ENCODE peak calls at places on chromosomes 11 and 22, in six cellular contexts. One of them, this sample, is unnamed.

GRCh38 chr11:131897247-131897646 is 526.8 kb downstream of the NTM start:
- DNase-seq in posterior cingulate gyrus: no peak
- DNase-seq in GM03348: no peak
- DNase-seq in HCT116: no peak
- DNase-seq in Calu3: no peak
- DNase-seq in amniotic stem cell: no peak
- DNase-seq in this sample: no peak

GRCh38 chr11:114216804-114217195 is 79.4 kb upstream of the NNMT start:
- DNase-seq in GM03348: no peak
- DNase-seq in amniotic stem cell: no peak
- DNase-seq in posterior cingulate gyrus: no peak
- DNase-seq in Calu3: no peak
- DNase-seq in HCT116: no peak
- DNase-seq in this sample: no peak

GRCh38 chr22:48568736-48569330 is 1258.8 kb downstream of the BRD1 start:
- DNase-seq in HCT116: no peak
- DNase-seq in posterior cingulate gyrus: peak; percentile 31
- DNase-seq in GM03348: no peak
- DNase-seq in Calu3: no peak
- DNase-seq in amniotic stem cell: no peak
- DNase-seq in this sample: peak; percentile 89

GRCh38 chr11:118319031-118319814 is 14.7 kb downstream of the CD3E start:
- DNase-seq in posterior cingulate gyrus: no peak
- DNase-seq in GM03348: no peak
- DNase-seq in HCT116: no peak
- DNase-seq in amniotic stem cell: no peak
- DNase-seq in Calu3: no peak
- DNase-seq in this sample: peak; percentile 66

GRCh38 chr11:2203440-2204259 is 32.0 kb upstream of the TH start:
- DNase-seq in amniotic stem cell: no peak
- DNase-seq in HCT116: no peak
- DNase-seq in Calu3: no peak
- DNase-seq in GM03348: no peak
- DNase-seq in posterior cingulate gyrus: no peak
- DNase-seq in this sample: no peak

GRCh38 chr11:75288846-75289760 is 48.5 kb downstream of the TPBGL start:
- DNase-seq in HCT116: no peak
- DNase-seq in GM03348: peak; percentile 66
- DNase-seq in posterior cingulate gyrus: no peak
- DNase-seq in Calu3: no peak
- DNase-seq in amniotic stem cell: no peak
- DNase-seq in this sample: peak; percentile 71

GRCh38 chr22:24429411-24430365 is 2.3 kb downstream of the ADORA2A start:
- DNase-seq in posterior cingulate gyrus: no peak
- DNase-seq in GM03348: peak; percentile 50
- DNase-seq in amniotic stem cell: no peak
- DNase-seq in HCT116: no peak
- DNase-seq in Calu3: no peak
- DNase-seq in this sample: no peak

GRCh38 chr11:13726456-13726855 is 58.0 kb downstream of the FAR1 start:
- DNase-seq in Calu3: no peak
- DNase-seq in HCT116: no peak
- DNase-seq in amniotic stem cell: no peak
- DNase-seq in posterior cingulate gyrus: no peak
- DNase-seq in GM03348: no peak
- DNase-seq in this sample: no peak

GRCh38 chr22:46959369-46959768 is 196.9 kb downstream of the TBC1D22A start:
- DNase-seq in GM03348: no peak
- DNase-seq in HCT116: no peak
- DNase-seq in amniotic stem cell: no peak
- DNase-seq in posterior cingulate gyrus: no peak
- DNase-seq in Calu3: no peak
- DNase-seq in this sample: no peak

GRCh38 chr11:111403021-111403725 is 24.1 kb upstream of the POU2AF1 start:
- DNase-seq in GM03348: no peak
- DNase-seq in posterior cingulate gyrus: no peak
- DNase-seq in HCT116: no peak
- DNase-seq in amniotic stem cell: no peak
- DNase-seq in Calu3: no peak
- DNase-seq in this sample: no peak

GRCh38 chr11:71252434-71252781 is at the start of gene SHANK2:
- DNase-seq in posterior cingulate gyrus: no peak
- DNase-seq in amniotic stem cell: no peak
- DNase-seq in GM03348: peak; percentile 43
- DNase-seq in HCT116: no peak
- DNase-seq in Calu3: peak; percentile 72
- DNase-seq in this sample: no peak

GRCh38 chr22:20018001-20018400 is 1.4 kb upstream of the ARVCF start:
- DNase-seq in HCT116: no peak
- DNase-seq in posterior cingulate gyrus: no peak
- DNase-seq in GM03348: no peak
- DNase-seq in amniotic stem cell: no peak
- DNase-seq in Calu3: no peak
- DNase-seq in this sample: no peak

GRCh38 chr11:29022676-29023075 is 914.5 kb downstream of the METTL15 start:
- DNase-seq in amniotic stem cell: no peak
- DNase-seq in Calu3: no peak
- DNase-seq in GM03348: no peak
- DNase-seq in HCT116: no peak
- DNase-seq in posterior cingulate gyrus: no peak
- DNase-seq in this sample: no peak

GRCh38 chr11:46330887-46331652 is 16.2 kb upstream of the DGKZ start:
- DNase-seq in GM03348: no peak
- DNase-seq in Calu3: no peak
- DNase-seq in posterior cingulate gyrus: no peak
- DNase-seq in amniotic stem cell: no peak
- DNase-seq in HCT116: no peak
- DNase-seq in this sample: no peak

GRCh38 chr11:41578421-41579047 is 119.1 kb upstream of the LRRC4C start:
- DNase-seq in posterior cingulate gyrus: no peak
- DNase-seq in amniotic stem cell: no peak
- DNase-seq in GM03348: no peak
- DNase-seq in Calu3: no peak
- DNase-seq in HCT116: no peak
- DNase-seq in this sample: no peak

GRCh38 chr11:5689551-5689983 is at the start of gene TRIM22:
- DNase-seq in amniotic stem cell: no peak
- DNase-seq in HCT116: no peak
- DNase-seq in Calu3: no peak
- DNase-seq in posterior cingulate gyrus: no peak
- DNase-seq in GM03348: peak; percentile 49
- DNase-seq in this sample: peak; percentile 64

GRCh38 chr22:17706451-17706900 is 67.8 kb downstream of the BID start:
- DNase-seq in GM03348: peak; percentile 92
- DNase-seq in Calu3: peak; percentile 69
- DNase-seq in posterior cingulate gyrus: no peak
- DNase-seq in amniotic stem cell: peak; percentile 55
- DNase-seq in HCT116: peak; percentile 54
- DNase-seq in this sample: peak; percentile 86

GRCh38 chr11:65041206-65042035 is at the start of gene SAC3D1:
- DNase-seq in amniotic stem cell: peak; percentile 36
- DNase-seq in HCT116: peak; percentile 19
- DNase-seq in GM03348: peak; percentile 82
- DNase-seq in posterior cingulate gyrus: peak; percentile 35
- DNase-seq in Calu3: peak; percentile 78
- DNase-seq in this sample: no peak

GRCh38 chr11:130168105-130168504 is 8.5 kb downstream of the ST14 start:
- DNase-seq in HCT116: no peak
- DNase-seq in GM03348: peak; percentile 47
- DNase-seq in Calu3: no peak
- DNase-seq in amniotic stem cell: no peak
- DNase-seq in posterior cingulate gyrus: no peak
- DNase-seq in this sample: no peak

GRCh38 chr11:117752721-117753237 is 44.2 kb downstream of the DSCAML1 start:
- DNase-seq in amniotic stem cell: no peak
- DNase-seq in posterior cingulate gyrus: no peak
- DNase-seq in HCT116: no peak
- DNase-seq in Calu3: no peak
- DNase-seq in GM03348: no peak
- DNase-seq in this sample: no peak

GRCh38 chr22:33405194-33405593 is 347.0 kb upstream of the SYN3 start:
- DNase-seq in amniotic stem cell: no peak
- DNase-seq in posterior cingulate gyrus: no peak
- DNase-seq in GM03348: no peak
- DNase-seq in Calu3: no peak
- DNase-seq in HCT116: no peak
- DNase-seq in this sample: no peak

GRCh38 chr11:7639643-7640025 is 33.7 kb downstream of the CYB5R2 start:
- DNase-seq in amniotic stem cell: no peak
- DNase-seq in HCT116: no peak
- DNase-seq in GM03348: no peak
- DNase-seq in Calu3: no peak
- DNase-seq in posterior cingulate gyrus: no peak
- DNase-seq in this sample: no peak

GRCh38 chr11:22479986-22480740 is 142.0 kb downstream of the SLC17A6 start:
- DNase-seq in GM03348: no peak
- DNase-seq in HCT116: no peak
- DNase-seq in posterior cingulate gyrus: no peak
- DNase-seq in Calu3: no peak
- DNase-seq in amniotic stem cell: no peak
- DNase-seq in this sample: no peak

GRCh38 chr11:72668645-72669347 is 5.4 kb downstream of the PDE2A start:
- DNase-seq in posterior cingulate gyrus: no peak
- DNase-seq in HCT116: no peak
- DNase-seq in GM03348: no peak
- DNase-seq in amniotic stem cell: no peak
- DNase-seq in Calu3: no peak
- DNase-seq in this sample: no peak

GRCh38 chr11:119696378-119697157 is 32.4 kb downstream of the NECTIN1 start:
- DNase-seq in GM03348: no peak
- DNase-seq in posterior cingulate gyrus: no peak
- DNase-seq in Calu3: no peak
- DNase-seq in amniotic stem cell: no peak
- DNase-seq in HCT116: no peak
- DNase-seq in this sample: no peak

GRCh38 chr11:130087294-130087926 is 17.7 kb downstream of the APLP2 start:
- DNase-seq in GM03348: no peak
- DNase-seq in amniotic stem cell: no peak
- DNase-seq in Calu3: peak; percentile 26
- DNase-seq in posterior cingulate gyrus: no peak
- DNase-seq in HCT116: no peak
- DNase-seq in this sample: no peak

GRCh38 chr11:114678125-114679036 is at the start of gene NXPE2:
- DNase-seq in posterior cingulate gyrus: no peak
- DNase-seq in amniotic stem cell: no peak
- DNase-seq in GM03348: peak; percentile 10
- DNase-seq in Calu3: no peak
- DNase-seq in HCT116: no peak
- DNase-seq in this sample: no peak

GRCh38 chr22:48665286-48666010 is 1162.2 kb downstream of the BRD1 start:
- DNase-seq in GM03348: peak; percentile 74
- DNase-seq in amniotic stem cell: no peak
- DNase-seq in HCT116: no peak
- DNase-seq in posterior cingulate gyrus: no peak
- DNase-seq in Calu3: no peak
- DNase-seq in this sample: no peak

GRCh38 chr22:44691796-44692661 is 10.0 kb upstream of the PRR5 start:
- DNase-seq in posterior cingulate gyrus: no peak
- DNase-seq in amniotic stem cell: no peak
- DNase-seq in HCT116: no peak
- DNase-seq in GM03348: no peak
- DNase-seq in Calu3: peak; percentile 29
- DNase-seq in this sample: no peak

GRCh38 chr11:100855466-100856067 is 168.5 kb downstream of the ARHGAP42 start:
- DNase-seq in Calu3: no peak
- DNase-seq in GM03348: peak; percentile 24
- DNase-seq in HCT116: peak; percentile 52
- DNase-seq in posterior cingulate gyrus: no peak
- DNase-seq in amniotic stem cell: peak; percentile 21
- DNase-seq in this sample: peak; percentile 50

GRCh38 chr11:117180661-117181585 is 2.4 kb downstream of the SIDT2 start:
- DNase-seq in GM03348: peak; percentile 79
- DNase-seq in Calu3: peak; percentile 18
- DNase-seq in amniotic stem cell: peak; percentile 16
- DNase-seq in posterior cingulate gyrus: peak; percentile 56
- DNase-seq in HCT116: peak; percentile 81
- DNase-seq in this sample: peak; percentile 92

GRCh38 chr22:30860176-30861105 is 108.1 kb downstream of the MORC2 start:
- DNase-seq in amniotic stem cell: no peak
- DNase-seq in Calu3: no peak
- DNase-seq in GM03348: peak; percentile 3
- DNase-seq in posterior cingulate gyrus: no peak
- DNase-seq in HCT116: no peak
- DNase-seq in this sample: no peak

GRCh38 chr22:35900483-35901168 is 128.0 kb downstream of the RBFOX2 start:
- DNase-seq in posterior cingulate gyrus: no peak
- DNase-seq in amniotic stem cell: no peak
- DNase-seq in HCT116: peak; percentile 28
- DNase-seq in Calu3: no peak
- DNase-seq in GM03348: peak; percentile 54
- DNase-seq in this sample: no peak

GRCh38 chr11:1126935-1127663 is 30.7 kb upstream of the MUC5AC start:
- DNase-seq in Calu3: no peak
- DNase-seq in amniotic stem cell: no peak
- DNase-seq in HCT116: no peak
- DNase-seq in GM03348: no peak
- DNase-seq in posterior cingulate gyrus: no peak
- DNase-seq in this sample: no peak

GRCh38 chr22:44893731-44894080 is 116.1 kb downstream of the PHF21B start:
- DNase-seq in amniotic stem cell: no peak
- DNase-seq in HCT116: no peak
- DNase-seq in GM03348: no peak
- DNase-seq in posterior cingulate gyrus: no peak
- DNase-seq in Calu3: no peak
- DNase-seq in this sample: no peak

GRCh38 chr11:62169448-62169847 is 20.6 kb upstream of the SCGB1D1 start:
- DNase-seq in Calu3: no peak
- DNase-seq in posterior cingulate gyrus: no peak
- DNase-seq in amniotic stem cell: no peak
- DNase-seq in HCT116: no peak
- DNase-seq in GM03348: no peak
- DNase-seq in this sample: no peak

This sample was measured in Ammon's horn.